ENCODE peak calls at places on chromosomes 7 and 10, in eight cellular contexts. W is GM12865; J is CD4-positive, CD25-positive, alpha-beta regulatory T cell; S is neuronal stem cell; R is activated naive CD8-positive, alpha-beta T cell treated with anti-CD3 and anti-CD28 coated beads for 36 hours; A is IMR-90; L is heart right ventricle; F is GM03348. P is an unnamed sample.

GRCh38 chr7:16484453-16485158 is 19.1 kb upstream of the SOSTDC1 start:
- DNase-seq in S (no peak), L (no peak), A (peak; percentile 82), R (no peak), F (no peak), W (no peak), J (no peak), P (no peak)

GRCh38 chr7:101099969-101100781 is 14.9 kb downstream of the TRIM56 start:
- DNase-seq in W (peak; percentile 48), S (peak; percentile 68), J (no peak), A (peak; percentile 99), L (peak; percentile 90), R (peak; percentile 63), F (peak; percentile 96), P (peak; percentile 95)

GRCh38 chr7:11748884-11749283 is 83.1 kb downstream of the THSD7A start:
- DNase-seq in W (peak; percentile 25), A (no peak), S (no peak), L (no peak), J (no peak), R (no peak), F (no peak), P (no peak)

GRCh38 chr7:108653526-108653925 is 83.9 kb downstream of the DNAJB9 start:
- DNase-seq in S (no peak), W (no peak), J (no peak), L (no peak), R (no peak), A (no peak), F (no peak), P (no peak)

GRCh38 chr7:48140001-48140681 is 31.1 kb upstream of the ABCA13 start:
- DNase-seq in R (no peak), F (no peak), W (no peak), S (no peak), J (no peak), L (no peak), A (no peak), P (no peak)

GRCh38 chr10:110706690-110707098 is 62.6 kb downstream of the RBM20 start:
- DNase-seq in F (peak; percentile 87), W (no peak), S (no peak), L (no peak), R (no peak), A (peak; percentile 94), J (no peak), P (no peak)

GRCh38 chr10:20990604-20991003 is 93.5 kb upstream of the NEBL start:
- DNase-seq in W (no peak), L (no peak), A (no peak), S (no peak), J (no peak), R (no peak), F (no peak), P (no peak)

GRCh38 chr10:132457328-132458070 is 60.5 kb downstream of the PWWP2B start:
- DNase-seq in R (no peak), J (no peak), W (no peak), A (no peak), F (no peak), S (no peak), L (peak; percentile 10), P (no peak)

GRCh38 chr7:27123021-27123476 is 7.5 kb downstream of the HOXA4 start:
- DNase-seq in J (no peak), S (no peak), A (peak; percentile 67), W (no peak), R (no peak), L (no peak), F (no peak), P (no peak)

GRCh38 chr10:49272251-49273081 is 26.5 kb upstream of the C10orf71 start:
- DNase-seq in L (peak; percentile 78), A (peak; percentile 4), R (no peak), S (no peak), F (peak; percentile 62), J (no peak), W (no peak), P (peak; percentile 84)

GRCh38 chr10:104308439-104308903 is 29.8 kb downstream of the ITPRIP start:
- DNase-seq in L (no peak), R (peak; percentile 53), F (no peak), A (no peak), W (peak; percentile 73), S (no peak), J (no peak), P (no peak)

GRCh38 chr7:17844514-17845196 is 95.6 kb downstream of the SNX13 start:
- DNase-seq in W (no peak), J (no peak), L (no peak), A (peak; percentile 15), R (no peak), S (no peak), F (no peak), P (no peak)

GRCh38 chr7:139871276-139871675 is 42.2 kb downstream of the TBXAS1 start:
- DNase-seq in F (peak; percentile 50), S (no peak), W (no peak), L (no peak), J (no peak), R (no peak), A (peak; percentile 78), P (no peak)

GRCh38 chr10:80066809-80067208 is 11.7 kb upstream of the TMEM254 start:
- DNase-seq in S (no peak), L (no peak), A (no peak), J (no peak), W (no peak), F (no peak), R (no peak), P (no peak)

GRCh38 chr10:93999401-93999851 is 5.7 kb downstream of the PLCE1 start:
- DNase-seq in F (peak; percentile 74), L (peak; percentile 58), J (no peak), S (no peak), W (no peak), A (peak; percentile 63), R (no peak), P (no peak)